ENCODE peak calls at places on chromosomes 6 and 20, in eight cellular contexts. J is GM23338; L is endothelial cell; A is stimulated activated CD4-positive, alpha-beta T cell treated with anti-CD3 and anti-CD28 coated beads, Interleukin-1b, Interleukin-23, amount 100 ng/mL, for 24 hours; D is skeletal muscle cell; X is neural crest cell; V is mucosa of descending colon; C is ELR. H is an unnamed sample.

GRCh38 chr6:13260831-13261230 is 67.5 kb downstream of the TBC1D7 start:
- DNase-seq in C (no peak), D (no peak), X (no peak), L (no peak), J (no peak), V (no peak), A (no peak), H (no peak)

GRCh38 chr6:166862978-166863530 is 93.3 kb downstream of the RNASET2 start:
- DNase-seq in A (no peak), X (peak; percentile 6), D (no peak), C (no peak), V (no peak), L (no peak), J (peak; percentile 57), H (no peak)

GRCh38 chr6:151534576-151534975 is 40.8 kb downstream of the CCDC170 start:
- DNase-seq in V (no peak), J (no peak), L (no peak), X (no peak), A (no peak), C (no peak), D (peak; percentile 26), H (no peak)

GRCh38 chr20:58713801-58714339 is 21.3 kb downstream of the NPEPL1 start:
- DNase-seq in J (no peak), L (no peak), C (no peak), X (no peak), D (no peak), A (no peak), V (peak; percentile 14), H (no peak)

GRCh38 chr20:38999217-38999616 is 37.1 kb downstream of the DHX35 start:
- DNase-seq in L (no peak), X (no peak), J (no peak), C (no peak), A (no peak), D (no peak), V (no peak), H (no peak)

GRCh38 chr6:113856011-113856551 is 1.1 kb upstream of the MARCKS start:
- DNase-seq in C (peak; percentile 70), D (no peak), A (no peak), J (peak; percentile 44), V (peak; percentile 53), X (peak; percentile 23), L (peak; percentile 16), H (no peak)

GRCh38 chr6:71222676-71223075 is 65.9 kb upstream of the OGFRL1 start:
- DNase-seq in A (no peak), C (no peak), L (no peak), D (no peak), X (no peak), J (no peak), V (no peak), H (no peak)

GRCh38 chr6:115969207-115969929 is 91.3 kb downstream of the FRK start:
- DNase-seq in D (no peak), L (no peak), A (no peak), C (no peak), J (peak; percentile 73), V (no peak), X (no peak), H (no peak)

GRCh38 chr6:100726741-100727140 is 154.4 kb downstream of the ASCC3 start:
- DNase-seq in J (no peak), L (no peak), D (no peak), X (no peak), V (no peak), C (no peak), A (no peak), H (no peak)